ENCODE peak calls at places on chromosomes 2 and 18, in five cellular contexts. P is AG08396; O is stimulated activated CD4-positive, alpha-beta T cell treated with anti-CD3 and anti-CD28 coated beads, Interleukin-15, amount 100 ng/mL, for 24 hours; F is GF-D8; Q is fibroblast of the conjunctiva. H is an unnamed sample.

GRCh38 chr18:33495278-33495677 is 54.8 kb upstream of the CCDC178 start:
- DNase-seq in P (no peak), O (no peak), F (no peak), Q (peak), H (no peak)

GRCh38 chr2:227513113-227513512 is 41.2 kb downstream of the AGFG1 start:
- DNase-seq in P (no peak), O (no peak), F (no peak), Q (no peak), H (no peak)

GRCh38 chr2:159712929-159713575 is 746 bp downstream of the MARCHF7 start:
- DNase-seq in P (peak), O (no peak), F (no peak), Q (no peak), H (no peak)

GRCh38 chr2:232776435-232776834 is at the start of gene KCNJ13:
- DNase-seq in P (peak), O (no peak), F (no peak), Q (no peak), H (no peak)

GRCh38 chr2:175559613-175560012 is 378.1 kb upstream of the ATP5MC3 start:
- DNase-seq in P (no peak), O (no peak), F (no peak), Q (no peak), H (no peak)

GRCh38 chr2:118530976-118531375 is 316.5 kb downstream of the EN1 start:
- DNase-seq in P (no peak), O (no peak), F (no peak), Q (peak), H (no peak)

GRCh38 chr18:33573193-33573592 is 4.8 kb upstream of the ASXL3 start:
- DNase-seq in P (no peak), O (no peak), F (no peak), Q (no peak), H (no peak)

GRCh38 chr18:49020621-49021021 is 69.9 kb upstream of the SMAD7 start:
- DNase-seq in P (no peak), O (no peak), F (no peak), Q (no peak), H (peak)

GRCh38 chr2:58047373-58047674 is 718 bp downstream of the VRK2 start:
- DNase-seq in P (no peak), O (no peak), F (no peak), Q (no peak), H (no peak)

GRCh38 chr2:64650722-64651338 is 2.9 kb downstream of the SERTAD2 start:
- DNase-seq in P (no peak), O (no peak), F (no peak), Q (no peak), H (peak)

GRCh38 chr2:170585067-170585466 is 130.1 kb upstream of the SP5 start:
- DNase-seq in P (no peak), O (no peak), F (no peak), Q (no peak), H (no peak)

GRCh38 chr18:79695856-79696850 is 16.6 kb downstream of the CTDP1 start:
- DNase-seq in P (no peak), O (no peak), F (no peak), Q (no peak), H (no peak)

GRCh38 chr2:72824224-72824842 is 1.5 kb downstream of the EXOC6B start:
- DNase-seq in P (peak), O (peak), F (no peak), Q (peak), H (no peak)

GRCh38 chr18:48698707-48699106 is 159.9 kb downstream of the CTIF start:
- DNase-seq in P (no peak), O (no peak), F (peak), Q (no peak), H (no peak)

GRCh38 chr2:46655551-46656436 is 176.4 kb downstream of the TMEM247 start:
- DNase-seq in P (no peak), O (no peak), F (no peak), Q (no peak), H (no peak)

GRCh38 chr2:144645055-144645778 is 125.3 kb upstream of the ZEB2 start:
- DNase-seq in P (peak), O (no peak), F (peak), Q (no peak), H (no peak)

GRCh38 chr2:238948765-238949641 is 101.1 kb downstream of the TWIST2 start:
- DNase-seq in P (peak), O (no peak), F (no peak), Q (no peak), H (no peak)

GRCh38 chr2:230869691-230870543 is 5.2 kb downstream of the ITM2C start:
- DNase-seq in P (no peak), O (no peak), F (peak), Q (no peak), H (peak)

GRCh38 chr2:28377201-28377816 is 15.3 kb upstream of the FOSL2 start:
- DNase-seq in P (no peak), O (no peak), F (no peak), Q (no peak), H (peak)

GRCh38 chr2:44397447-44397846 is 35.7 kb downstream of the CAMKMT start:
- DNase-seq in P (no peak), O (no peak), F (no peak), Q (no peak), H (no peak)

GRCh38 chr2:197813093-197813787 is 8.8 kb downstream of the PLCL1 start:
- DNase-seq in P (peak), O (no peak), F (no peak), Q (peak), H (no peak)

GRCh38 chr2:70141754-70142589 is 48.8 kb downstream of the C2orf42 start:
- DNase-seq in P (peak), O (no peak), F (no peak), Q (no peak), H (no peak)

GRCh38 chr2:190482441-190482840 is 52.1 kb downstream of the NEMP2 start:
- DNase-seq in P (no peak), O (no peak), F (no peak), Q (no peak), H (no peak)

GRCh38 chr2:232456296-232457120 is 555 bp downstream of the ALPI start:
- DNase-seq in P (no peak), O (no peak), F (no peak), Q (no peak), H (no peak)

GRCh38 chr2:168289880-168290279 is 42.5 kb upstream of the STK39 start:
- DNase-seq in P (no peak), O (no peak), F (no peak), Q (no peak), H (no peak)

GRCh38 chr18:46260016-46260878 is 156.1 kb downstream of the HAUS1 start:
- DNase-seq in P (peak), O (no peak), F (no peak), Q (no peak), H (no peak)

GRCh38 chr2:161952722-161953322 is 121.2 kb downstream of the DPP4 start:
- DNase-seq in P (no peak), O (no peak), F (no peak), Q (no peak), H (no peak)

GRCh38 chr2:100262555-100263320 is 59.6 kb downstream of the LONRF2 start:
- DNase-seq in P (peak), O (peak), F (no peak), Q (peak), H (peak)

GRCh38 chr2:157443795-157444642 is at the start of gene CYTIP:
- DNase-seq in P (no peak), O (peak), F (no peak), Q (no peak), H (peak)

GRCh38 chr2:201904529-201905420 is 98.4 kb downstream of the CDK15 start:
- DNase-seq in P (no peak), O (no peak), F (no peak), Q (no peak), H (no peak)

GRCh38 chr2:218360453-218360852 is 3.8 kb downstream of the CATIP start:
- DNase-seq in P (no peak), O (no peak), F (peak), Q (no peak), H (no peak)

GRCh38 chr2:48482774-48483173 is 47.2 kb upstream of the STON1 start:
- DNase-seq in P (no peak), O (no peak), F (no peak), Q (no peak), H (no peak)

GRCh38 chr2:98985905-98986666 is 50.1 kb upstream of the CRACDL start:
- DNase-seq in P (no peak), O (no peak), F (no peak), Q (no peak), H (no peak)

GRCh38 chr2:99088017-99088416 is 53.5 kb upstream of the C2orf15 start:
- DNase-seq in P (no peak), O (no peak), F (no peak), Q (no peak), H (no peak)

GRCh38 chr2:119517433-119517832 is 6.8 kb downstream of the SCTR start:
- DNase-seq in P (peak), O (peak), F (no peak), Q (no peak), H (peak)

GRCh38 chr18:28606686-28607085 is 429.8 kb upstream of the CDH2 start:
- DNase-seq in P (no peak), O (no peak), F (no peak), Q (no peak), H (no peak)

GRCh38 chr2:222655748-222656543 is at the start of gene FARSB:
- DNase-seq in P (peak), O (peak), F (peak), Q (peak), H (peak)

GRCh38 chr2:158984554-158985207 is 16.2 kb downstream of the TANC1 start:
- DNase-seq in P (no peak), O (no peak), F (no peak), Q (no peak), H (no peak)

H was measured in transverse colon.